ENCODE peak calls at places on chromosomes 6 and 20, in nine cellular contexts. One of them, this sample, is unnamed.

GRCh38 chr6:106829451-106829850 is 145.1 kb downstream of the CD24 start:
- DNase-seq in NCI-H146: no peak
- DNase-seq in NCI-H1417: no peak
- DNase-seq in hypothalamus: no peak
- DNase-seq in EL: no peak
- DNase-seq in ascending aorta: no peak
- DNase-seq in endothelial cell: no peak
- DNase-seq in hippocampal formation: no peak
- DNase-seq in T-helper 9 cell: no peak
- DNase-seq in this sample: no peak

GRCh38 chr20:47696856-47697255 is 88.4 kb downstream of the SULF2 start:
- DNase-seq in hippocampal formation: no peak
- DNase-seq in ascending aorta: no peak
- DNase-seq in EL: no peak
- DNase-seq in endothelial cell: no peak
- DNase-seq in NCI-H1417: no peak
- DNase-seq in NCI-H146: no peak
- DNase-seq in T-helper 9 cell: no peak
- DNase-seq in hypothalamus: no peak
- DNase-seq in this sample: no peak

GRCh38 chr6:48183816-48184215 is 72.8 kb upstream of the PTCHD4 start:
- DNase-seq in EL: peak
- DNase-seq in T-helper 9 cell: no peak
- DNase-seq in endothelial cell: no peak
- DNase-seq in hypothalamus: no peak
- DNase-seq in ascending aorta: no peak
- DNase-seq in NCI-H1417: no peak
- DNase-seq in NCI-H146: no peak
- DNase-seq in hippocampal formation: no peak
- DNase-seq in this sample: no peak

GRCh38 chr20:36167826-36168634 is 13.5 kb downstream of the EPB41L1 start:
- DNase-seq in NCI-H146: no peak
- DNase-seq in NCI-H1417: no peak
- DNase-seq in EL: peak
- DNase-seq in ascending aorta: no peak
- DNase-seq in T-helper 9 cell: no peak
- DNase-seq in hippocampal formation: no peak
- DNase-seq in hypothalamus: no peak
- DNase-seq in endothelial cell: no peak
- DNase-seq in this sample: no peak

GRCh38 chr20:3222635-3223600 is 13.6 kb downstream of the ITPA start:
- DNase-seq in EL: no peak
- DNase-seq in ascending aorta: no peak
- DNase-seq in hippocampal formation: no peak
- DNase-seq in hypothalamus: no peak
- DNase-seq in T-helper 9 cell: no peak
- DNase-seq in NCI-H1417: peak
- DNase-seq in endothelial cell: no peak
- DNase-seq in NCI-H146: peak
- DNase-seq in this sample: peak

GRCh38 chr6:83132121-83132520 is 60.9 kb downstream of the PGM3 start:
- DNase-seq in ascending aorta: no peak
- DNase-seq in T-helper 9 cell: no peak
- DNase-seq in endothelial cell: no peak
- DNase-seq in NCI-H1417: no peak
- DNase-seq in hippocampal formation: no peak
- DNase-seq in NCI-H146: no peak
- DNase-seq in hypothalamus: no peak
- DNase-seq in EL: no peak
- DNase-seq in this sample: no peak

GRCh38 chr20:57392130-57392445 is 892 bp downstream of the RBM38 start:
- DNase-seq in endothelial cell: no peak
- DNase-seq in hypothalamus: no peak
- DNase-seq in EL: no peak
- DNase-seq in NCI-H146: no peak
- DNase-seq in NCI-H1417: peak
- DNase-seq in hippocampal formation: no peak
- DNase-seq in T-helper 9 cell: no peak
- DNase-seq in ascending aorta: no peak
- DNase-seq in this sample: no peak

GRCh38 chr6:163249651-163250101 is 164.8 kb upstream of the QKI start:
- DNase-seq in hippocampal formation: peak
- DNase-seq in EL: peak
- DNase-seq in NCI-H146: peak
- DNase-seq in hypothalamus: peak
- DNase-seq in endothelial cell: no peak
- DNase-seq in NCI-H1417: no peak
- DNase-seq in T-helper 9 cell: no peak
- DNase-seq in ascending aorta: no peak
- DNase-seq in this sample: no peak

GRCh38 chr6:28719275-28719940 is 193.7 kb downstream of the GPX5 start:
- DNase-seq in T-helper 9 cell: no peak
- DNase-seq in ascending aorta: no peak
- DNase-seq in NCI-H146: no peak
- DNase-seq in hypothalamus: no peak
- DNase-seq in NCI-H1417: no peak
- DNase-seq in EL: peak
- DNase-seq in hippocampal formation: no peak
- DNase-seq in endothelial cell: peak
- DNase-seq in this sample: no peak

GRCh38 chr6:30836431-30836866 is 47.9 kb upstream of the DDR1 start:
- DNase-seq in NCI-H1417: no peak
- DNase-seq in hypothalamus: no peak
- DNase-seq in NCI-H146: no peak
- DNase-seq in hippocampal formation: peak
- DNase-seq in ascending aorta: peak
- DNase-seq in T-helper 9 cell: no peak
- DNase-seq in EL: peak
- DNase-seq in endothelial cell: no peak
- DNase-seq in this sample: no peak

GRCh38 chr6:47252636-47253035 is 57.1 kb downstream of the TNFRSF21 start:
- DNase-seq in ascending aorta: no peak
- DNase-seq in hippocampal formation: no peak
- DNase-seq in EL: no peak
- DNase-seq in hypothalamus: no peak
- DNase-seq in NCI-H1417: no peak
- DNase-seq in T-helper 9 cell: no peak
- DNase-seq in endothelial cell: no peak
- DNase-seq in NCI-H146: no peak
- DNase-seq in this sample: no peak

GRCh38 chr20:59082077-59082740 is 39.6 kb upstream of the PRELID3B start:
- DNase-seq in hippocampal formation: no peak
- DNase-seq in NCI-H1417: peak
- DNase-seq in hypothalamus: no peak
- DNase-seq in endothelial cell: no peak
- DNase-seq in NCI-H146: peak
- DNase-seq in ascending aorta: no peak
- DNase-seq in EL: peak
- DNase-seq in T-helper 9 cell: no peak
- DNase-seq in this sample: no peak

GRCh38 chr20:51831891-51832675 is 29.8 kb upstream of the SALL4 start:
- DNase-seq in EL: peak
- DNase-seq in T-helper 9 cell: no peak
- DNase-seq in hypothalamus: no peak
- DNase-seq in NCI-H146: no peak
- DNase-seq in ascending aorta: no peak
- DNase-seq in endothelial cell: no peak
- DNase-seq in NCI-H1417: no peak
- DNase-seq in hippocampal formation: no peak
- DNase-seq in this sample: no peak

GRCh38 chr20:32580970-32581838 is 3.9 kb downstream of the NOL4L start:
- DNase-seq in T-helper 9 cell: no peak
- DNase-seq in hippocampal formation: peak
- DNase-seq in NCI-H1417: no peak
- DNase-seq in ascending aorta: no peak
- DNase-seq in NCI-H146: no peak
- DNase-seq in endothelial cell: no peak
- DNase-seq in EL: no peak
- DNase-seq in hypothalamus: no peak
- DNase-seq in this sample: no peak

GRCh38 chr20:63942250-63943006 is 13.8 kb downstream of the UCKL1 start:
- DNase-seq in hypothalamus: no peak
- DNase-seq in EL: no peak
- DNase-seq in ascending aorta: no peak
- DNase-seq in T-helper 9 cell: peak
- DNase-seq in NCI-H1417: no peak
- DNase-seq in hippocampal formation: no peak
- DNase-seq in NCI-H146: no peak
- DNase-seq in endothelial cell: peak
- DNase-seq in this sample: no peak

GRCh38 chr6:117552618-117553017 is 49.7 kb downstream of the GOPC start:
- DNase-seq in EL: peak
- DNase-seq in NCI-H146: no peak
- DNase-seq in hypothalamus: no peak
- DNase-seq in T-helper 9 cell: no peak
- DNase-seq in endothelial cell: no peak
- DNase-seq in ascending aorta: no peak
- DNase-seq in hippocampal formation: no peak
- DNase-seq in NCI-H1417: no peak
- DNase-seq in this sample: no peak

GRCh38 chr20:62010551-62011402 is 54.9 kb downstream of the TAF4 start:
- DNase-seq in endothelial cell: peak
- DNase-seq in hippocampal formation: peak
- DNase-seq in ascending aorta: no peak
- DNase-seq in hypothalamus: no peak
- DNase-seq in T-helper 9 cell: peak
- DNase-seq in NCI-H1417: peak
- DNase-seq in NCI-H146: peak
- DNase-seq in EL: peak
- DNase-seq in this sample: peak

GRCh38 chr6:47111685-47112084 is 69.6 kb upstream of the ADGRF1 start:
- DNase-seq in NCI-H1417: no peak
- DNase-seq in hippocampal formation: no peak
- DNase-seq in endothelial cell: no peak
- DNase-seq in hypothalamus: no peak
- DNase-seq in EL: peak
- DNase-seq in T-helper 9 cell: no peak
- DNase-seq in NCI-H146: no peak
- DNase-seq in ascending aorta: no peak
- DNase-seq in this sample: no peak

GRCh38 chr6:70353343-70353913 is 50.5 kb upstream of the COL9A1 start:
- DNase-seq in hippocampal formation: no peak
- DNase-seq in ascending aorta: no peak
- DNase-seq in EL: no peak
- DNase-seq in NCI-H1417: no peak
- DNase-seq in endothelial cell: no peak
- DNase-seq in T-helper 9 cell: no peak
- DNase-seq in hypothalamus: no peak
- DNase-seq in NCI-H146: no peak
- DNase-seq in this sample: no peak

This sample was measured in HuH-7.5.